ENCODE peak calls at places on chromosomes 4 and X, in four cellular contexts. Z is SK-N-SH, G is mesendoderm, A is astrocyte. P is an unnamed sample. For H3K36me3, the result is how much of the 10 kb centered on the place peaks cover.

GRCh38 chrX:136268051-136269048 is 17.1 kb upstream of the MAP7D3 start:
- DNase-seq in Z (peak), G (peak), A (no peak), P (no peak)

GRCh38 chr4:98653890-98654867 is 4.2 kb downstream of the TSPAN5 start:
- DNase-seq in Z (no peak), G (no peak), A (peak), P (peak)

GRCh38 chr4:156560701-156561100 is 410.9 kb downstream of the PDGFC start:
- DNase-seq in Z (no peak), G (peak), A (no peak), P (peak)

GRCh38 chr4:128394778-128395177 is 107.2 kb upstream of the PGRMC2 start:
- DNase-seq in Z (no peak), G (no peak), A (peak), P (no peak)

GRCh38 chrX:140206657-140207056 is 241.3 kb upstream of the CXorf66 start:
- DNase-seq in Z (no peak), G (no peak), A (no peak), P (no peak)

GRCh38 chr4:110631582-110632505 is 9.0 kb upstream of the PITX2 start:
- DNase-seq in Z (peak), G (peak), A (peak), P (peak)

GRCh38 chr4:56828784-56829535 is 7.5 kb upstream of the SPINK2 start:
- DNase-seq in Z (no peak), G (no peak), A (peak), P (peak)

GRCh38 chrX:38175140-38175539 is 45.5 kb downstream of the SRPX start:
- DNase-seq in Z (peak), G (peak), A (peak), P (peak)

GRCh38 chr4:158782539-158783360 is 13.9 kb downstream of the FNIP2 start:
- DNase-seq in Z (no peak), G (peak), A (peak), P (no peak)

GRCh38 chr4:4327652-4328121 is 37.6 kb downstream of the ZBTB49 start:
- DNase-seq in Z (peak), G (peak), A (no peak), P (peak)

GRCh38 chrX:131288738-131289511 is at the start of gene IGSF1:
- DNase-seq in Z (peak), G (peak), A (peak), P (peak)

GRCh38 chrX:132488092-132488749 is 617 bp downstream of the MBNL3 start:
- DNase-seq in Z (no peak), G (peak), A (peak), P (no peak)

GRCh38 chr4:76989391-76990061 is 40.0 kb downstream of the SEPTIN11 start:
- DNase-seq in Z (no peak), G (no peak), A (no peak), P (no peak)

GRCh38 chr4:156888762-156889161 is 82.8 kb downstream of the PDGFC start:
- DNase-seq in Z (no peak), G (no peak), A (peak), P (peak)

GRCh38 chr4:152224223-152224622 is 311.7 kb downstream of the FBXW7 start:
- DNase-seq in Z (no peak), G (no peak), A (no peak), P (no peak)

GRCh38 chrX:71996826-71997225 is 86.2 kb downstream of the NHSL2 start:
- DNase-seq in Z (no peak), G (peak), A (no peak), P (no peak)

GRCh38 chr4:173025131-173025530 is 143.5 kb upstream of the GALNT7 start:
- DNase-seq in Z (peak), G (peak), A (peak), P (peak)

GRCh38 chrX:69062493-69062892 is 102.8 kb downstream of the PJA1 start:
- DNase-seq in Z (no peak), G (no peak), A (peak), P (no peak)

GRCh38 chrX:125378205-125378604 is 58.5 kb downstream of the TEX13C start:
- DNase-seq in Z (no peak), G (peak), A (no peak), P (no peak)

GRCh38 chr4:142563682-142564291 is 282.3 kb downstream of the INPP4B start:
- DNase-seq in Z (no peak), G (peak), A (peak), P (peak)

GRCh38 chr4:143185253-143186107 is 763 bp downstream of the USP38 start:
- DNase-seq in Z (peak), G (peak), A (no peak), P (no peak)

GRCh38 chr4:189765271-189765670 is 175.4 kb upstream of the FRG1 start:
- DNase-seq in Z (no peak), G (no peak), A (no peak), P (no peak)

GRCh38 chrX:3250946-3251345 is 95.5 kb downstream of the MXRA5 start:
- DNase-seq in Z (no peak), G (no peak), A (peak), P (peak)

GRCh38 chr4:185165605-185166063 is 22.6 kb downstream of the SLC25A4 start:
- DNase-seq in Z (no peak), G (no peak), A (peak), P (peak)

GRCh38 chr4:74455361-74456055 is 10.6 kb downstream of the AREG start:
- DNase-seq in Z (no peak), G (no peak), A (no peak), P (no peak)

GRCh38 chrX:85992811-85993229 is 54.5 kb downstream of the CHM start:
- DNase-seq in Z (no peak), G (peak), A (peak), P (peak)

GRCh38 chr4:52343595-52343994 is 292.5 kb downstream of the SPATA18 start:
- DNase-seq in Z (no peak), G (no peak), A (no peak), P (no peak)

GRCh38 chr4:83267835-83268475 is 16.6 kb downstream of the COQ2 start:
- DNase-seq in Z (no peak), G (no peak), A (no peak), P (no peak)

GRCh38 chr4:183766140-183766539 is 107.0 kb downstream of the TRAPPC11 start:
- DNase-seq in Z (no peak), G (no peak), A (no peak), P (no peak)
- H3K36me3 ChIP-seq in Z (under half), G (under half), A (under half), P (under half)

DNA sequence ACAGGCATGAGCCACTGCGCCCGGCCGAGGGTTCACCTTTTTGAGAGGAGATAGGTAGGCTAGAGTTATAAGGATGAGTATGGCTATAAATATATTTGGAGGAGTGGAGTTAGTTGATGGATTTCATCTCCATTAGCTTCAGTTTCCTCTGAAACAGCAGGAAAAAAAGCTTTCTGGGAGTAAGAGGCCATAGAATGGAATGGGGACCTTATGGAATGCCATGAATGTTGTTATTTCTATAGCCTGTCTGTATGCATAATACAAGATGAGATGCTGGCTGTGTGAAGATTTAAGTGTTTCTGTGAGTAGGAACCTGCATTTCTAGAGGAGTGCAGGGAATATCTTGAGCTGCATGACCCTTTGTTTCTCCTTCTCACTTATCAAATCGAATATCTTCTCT is 114.9 kb upstream of the ARX start:
- DNase-seq in Z (no peak), G (peak), A (no peak), P (no peak)
- H3K4me3 ChIP-seq in Z (no peak), G (no peak), A (no peak), P (no peak)

GRCh38 chr4:10077492-10078335 is 38.9 kb downstream of the WDR1 start:
- DNase-seq in Z (no peak), G (no peak), A (no peak), P (no peak)
- H3K36me3 ChIP-seq in Z (half or more), G (under half), A (half or more), P (half or more)

GRCh38 chr4:87018751-87019150 is 83.9 kb downstream of the AFF1 start:
- DNase-seq in Z (no peak), G (no peak), A (no peak), P (no peak)

GRCh38 chr4:87024181-87024580 is 89.4 kb downstream of the AFF1 start:
- DNase-seq in Z (no peak), G (no peak), A (no peak), P (no peak)

GRCh38 chr4:87019898-87020297 is 85.1 kb downstream of the AFF1 start:
- DNase-seq in Z (no peak), G (no peak), A (no peak), P (no peak)

GRCh38 chr4:87017580-87018061 is 82.8 kb downstream of the AFF1 start:
- DNase-seq in Z (no peak), G (no peak), A (peak), P (peak)

DNA sequence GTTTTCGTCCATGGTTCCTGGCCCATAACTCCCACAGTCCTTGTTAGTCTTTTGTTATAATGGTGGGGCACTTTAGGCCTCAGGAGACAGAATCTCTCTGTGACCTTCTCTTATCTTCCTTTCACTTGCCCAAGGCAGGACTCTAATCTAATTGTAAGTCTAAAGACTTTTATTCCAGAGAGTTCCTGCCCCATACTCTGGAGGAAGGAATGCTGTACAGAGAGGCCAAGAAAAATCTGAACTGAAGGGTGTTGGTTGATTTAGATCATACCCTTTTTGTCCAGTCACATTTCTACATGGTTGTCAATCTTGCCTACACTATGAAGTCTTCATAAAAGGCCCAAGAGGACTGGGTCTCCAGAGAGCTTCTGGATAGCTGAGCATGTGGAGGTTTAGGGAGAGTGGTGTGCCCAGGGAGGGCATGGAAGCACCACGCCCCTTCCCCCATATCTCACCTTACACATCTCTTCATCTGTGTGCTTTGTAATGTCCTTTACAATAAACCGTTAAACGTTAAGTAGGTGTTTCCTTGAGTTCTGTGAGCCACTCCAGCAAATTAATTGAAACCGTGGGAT is 84.5 kb downstream of the AFF1 start:
- DNase-seq in Z (no peak), G (no peak), A (no peak), P (no peak)
- H3K4me3 ChIP-seq in Z (no peak), G (no peak), A (no peak), P (no peak)

GRCh38 chr4:1080961-1081688 is 32.2 kb downstream of the RNF212 start:
- DNase-seq in Z (no peak), G (no peak), A (peak), P (no peak)

GRCh38 chr4:1079711-1080265 is 33.6 kb downstream of the RNF212 start:
- DNase-seq in Z (no peak), G (no peak), A (no peak), P (no peak)

GRCh38 chr4:1081689-1082040 is 31.7 kb downstream of the RNF212 start:
- DNase-seq in Z (no peak), G (no peak), A (no peak), P (no peak)

GRCh38 chr4:1078490-1078889 is 34.9 kb downstream of the RNF212 start:
- DNase-seq in Z (no peak), G (no peak), A (no peak), P (no peak)

DNA sequence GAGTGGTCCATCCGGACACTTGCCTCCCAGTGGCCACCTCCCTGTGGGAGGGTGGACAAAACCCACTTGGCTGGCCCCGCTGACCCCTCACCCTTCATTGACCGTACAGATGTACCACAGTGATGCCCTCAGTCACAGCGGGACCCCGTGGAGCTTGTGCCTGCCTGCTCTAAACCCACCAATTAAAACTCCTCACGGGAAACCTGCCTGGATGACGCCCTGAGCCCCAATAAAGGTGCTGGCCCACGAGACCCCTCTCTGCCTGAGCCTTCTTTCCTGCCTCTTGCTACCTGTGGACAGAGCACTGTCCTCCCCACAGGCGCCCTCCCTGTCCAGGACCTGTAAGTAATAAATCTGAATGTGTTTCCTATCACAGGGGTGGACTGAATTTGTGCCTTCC is 32.9 kb downstream of the RNF212 start:
- DNase-seq in Z (no peak), G (no peak), A (no peak), P (no peak)
- H3K36me3 ChIP-seq in Z (under half), G (under half), A (under half), P (under half)

DNA sequence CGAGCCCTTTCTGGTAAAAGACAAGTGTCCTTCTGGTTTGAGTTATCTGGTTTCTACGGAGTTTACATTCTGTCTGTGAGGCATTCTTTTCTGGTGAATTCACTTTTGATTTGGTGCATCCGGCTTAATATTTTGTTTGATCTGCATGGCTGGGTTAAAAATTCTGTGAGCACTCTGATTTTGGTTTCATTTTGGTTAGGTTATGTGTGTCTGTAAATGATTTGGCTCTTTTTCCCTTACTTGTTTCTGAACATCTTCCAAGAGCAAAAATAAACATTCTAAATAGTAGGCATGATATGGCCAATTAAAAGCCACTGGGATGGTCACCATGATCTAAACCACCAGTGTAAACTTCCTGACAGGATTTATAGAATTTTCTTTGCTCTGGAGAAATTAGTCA is 85.7 kb upstream of the PTPN13 start:
- DNase-seq in Z (no peak), G (no peak), A (peak), P (peak)
- H3K4me3 ChIP-seq in Z (peak), G (no peak), A (peak), P (no peak)

DNA sequence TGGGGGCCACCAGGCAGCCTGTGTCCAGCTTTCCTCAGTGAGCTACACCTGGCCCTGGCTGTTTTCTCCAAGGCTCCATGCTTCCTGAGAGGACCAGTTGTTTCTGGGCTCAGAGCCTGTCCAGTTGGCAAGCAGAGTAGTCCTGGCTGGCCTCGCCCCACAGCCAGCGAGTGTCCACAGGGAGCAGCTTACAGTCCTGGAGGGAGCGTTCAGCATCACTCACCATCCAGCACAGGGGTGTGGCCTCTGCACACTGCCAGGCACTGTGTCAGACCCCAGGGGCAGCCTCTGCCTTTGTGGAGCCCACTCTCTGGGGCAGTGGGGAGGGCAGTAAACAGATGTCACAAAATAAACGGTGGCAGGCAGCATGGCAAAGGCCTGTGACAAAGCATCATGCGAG is 23.8 kb downstream of the EVC start:
- DNase-seq in Z (no peak), G (no peak), A (no peak), P (no peak)
- H3K36me3 ChIP-seq in Z (under half), G (under half), A (half or more), P (half or more)

GRCh38 chr4:15648600-15648999 is 6.6 kb downstream of the FBXL5 start:
- DNase-seq in Z (no peak), G (no peak), A (no peak), P (no peak)

GRCh38 chr4:15652191-15652590 is 3.0 kb downstream of the FBXL5 start:
- DNase-seq in Z (no peak), G (no peak), A (peak), P (no peak)

GRCh38 chr4:15651682-15652081 is 3.5 kb downstream of the FBXL5 start:
- DNase-seq in Z (no peak), G (no peak), A (no peak), P (no peak)

GRCh38 chr4:15653430-15653829 is 1.7 kb downstream of the FBXL5 start:
- DNase-seq in Z (no peak), G (no peak), A (no peak), P (no peak)

DNA sequence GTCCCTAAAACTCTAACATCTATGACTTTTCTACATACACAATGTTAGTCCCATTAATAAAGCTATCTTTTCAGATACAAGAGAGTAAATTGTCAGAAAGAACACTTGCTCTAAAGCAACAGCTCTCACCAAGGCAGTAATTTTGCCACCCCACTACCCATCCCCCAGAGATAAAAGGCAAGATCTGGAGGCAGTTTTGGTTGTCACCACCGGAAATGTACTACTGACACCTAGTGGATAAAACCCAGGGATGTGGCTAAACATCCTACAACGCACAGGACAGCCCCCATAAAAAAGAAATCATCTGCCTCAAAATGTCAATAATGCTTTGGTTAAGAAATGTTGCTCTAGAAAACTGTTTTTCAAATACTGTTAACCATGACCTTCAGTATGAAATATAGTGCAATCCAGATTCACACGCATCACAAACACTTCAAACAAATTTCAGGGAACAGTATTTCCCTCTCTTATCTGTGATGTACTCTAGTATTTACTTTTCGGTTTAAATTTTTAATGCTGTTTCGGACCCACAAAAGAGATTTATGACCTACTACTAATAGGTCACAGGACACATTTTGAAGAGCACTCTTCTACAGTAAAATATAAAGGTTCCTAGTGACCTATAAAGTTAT is 5.1 kb downstream of the FBXL5 start:
- DNase-seq in Z (peak), G (peak), A (peak), P (peak)
- H3K4me3 ChIP-seq in Z (peak), G (no peak), A (no peak), P (no peak)

DNA sequence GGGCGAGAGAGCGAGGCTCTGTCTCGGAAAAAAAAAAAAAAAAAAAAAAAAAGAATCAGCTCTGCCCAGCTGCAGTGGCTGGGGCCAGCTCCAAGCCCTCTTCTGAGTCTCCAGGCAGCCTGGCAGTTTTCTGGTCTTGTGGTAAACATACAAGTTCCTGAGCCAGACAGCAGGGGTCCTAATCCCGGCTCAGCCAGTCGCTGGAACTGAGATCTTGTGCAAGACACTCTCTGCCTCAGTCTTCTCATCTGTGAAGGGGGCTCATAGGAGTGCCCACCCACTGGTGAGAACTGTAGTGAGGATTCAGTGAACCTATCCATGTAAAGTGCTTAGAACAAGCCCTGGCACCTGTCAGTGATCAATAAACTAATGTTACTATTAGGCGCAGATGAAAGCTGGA is 41.8 kb downstream of the C4orf50 start:
- DNase-seq in Z (no peak), G (peak), A (no peak), P (no peak)
- H3K36me3 ChIP-seq in Z (under half), G (under half), A (under half), P (under half)

DNA sequence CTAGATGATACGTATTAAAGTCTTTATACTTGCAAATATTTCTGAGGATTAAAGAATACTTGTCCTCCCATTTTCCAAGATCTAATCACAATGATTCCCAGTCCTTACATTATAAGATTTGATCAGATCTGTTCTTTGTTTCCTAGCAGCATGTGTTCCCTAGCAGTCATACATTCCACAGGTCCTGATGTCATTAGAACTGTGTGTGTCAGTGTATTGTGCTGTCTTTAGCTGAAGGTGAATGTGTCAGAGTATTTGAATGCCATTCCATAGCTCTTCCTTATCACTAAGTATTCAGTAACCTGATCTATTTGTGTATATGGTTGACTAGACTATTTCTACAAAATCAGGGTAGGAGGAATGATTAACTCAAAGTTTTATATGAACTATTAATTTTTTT is 4.2 kb downstream of the ADGRL3 start:
- DNase-seq in Z (no peak), G (peak), A (peak), P (peak)
- H3K4me3 ChIP-seq in Z (no peak), G (no peak), A (no peak), P (no peak)

P was measured in brain microvascular endothelial cell.